ENCODE peak calls at places on chromosomes 5 and 9, in seven cellular contexts. D is mesendoderm, L is H9, H is mesenchymal stem cell, T is neuronal stem cell, I is H1, U is trophoblast cell. P is an unnamed sample.

GRCh38 chr9:108254236-108254635 is 601.5 kb downstream of the ACTL7B start:
- DNase-seq in D (no peak), L (no peak), H (no peak), T (no peak), I (no peak), U (no peak), P (peak; percentile 16)

GRCh38 chr9:115978739-115979138 is 174.9 kb upstream of the PAPPA start:
- DNase-seq in D (no peak), L (no peak), H (no peak), T (no peak), I (no peak), U (no peak), P (no peak)

GRCh38 chr5:126055348-126055729 is 367.9 kb upstream of the GRAMD2B start:
- DNase-seq in D (no peak), L (no peak), H (no peak), T (no peak), I (no peak), U (no peak), P (no peak)

GRCh38 chr5:97388794-97389193 is 205.7 kb upstream of the RIOK2 start:
- DNase-seq in D (no peak), L (no peak), H (no peak), T (no peak), I (no peak), U (no peak), P (peak; percentile 63)

GRCh38 chr9:22447607-22448305 is 1.1 kb downstream of the DMRTA1 start:
- DNase-seq in D (peak; percentile 49), L (peak; percentile 31), H (peak; percentile 7), T (no peak), I (no peak), U (no peak), P (no peak)

GRCh38 chr5:159581502-159582249 is 251.4 kb upstream of the IL12B start:
- DNase-seq in D (peak; percentile 81), L (no peak), H (peak; percentile 34), T (no peak), I (no peak), U (no peak), P (peak; percentile 45)

GRCh38 chr9:79551999-79552398 is 19.8 kb upstream of the TLE4 start:
- DNase-seq in D (no peak), L (no peak), H (no peak), T (no peak), I (no peak), U (no peak), P (no peak)

GRCh38 chr5:89946514-89946913 is 463.0 kb downstream of the CETN3 start:
- DNase-seq in D (no peak), L (no peak), H (no peak), T (no peak), I (no peak), U (no peak), P (no peak)

GRCh38 chr9:99354104-99354503 is 132.0 kb downstream of the SEC61B start:
- DNase-seq in D (no peak), L (no peak), H (peak; percentile 50), T (no peak), I (no peak), U (no peak), P (no peak)

GRCh38 chr5:88515881-88516819 is 247.5 kb upstream of the TMEM161B start:
- DNase-seq in D (no peak), L (no peak), H (peak; percentile 56), T (no peak), I (no peak), U (peak; percentile 80), P (peak; percentile 50)

GRCh38 chr5:7850533-7851239 is at the start of gene CFAP90:
- DNase-seq in D (peak; percentile 95), L (peak; percentile 93), H (peak; percentile 62), T (peak; percentile 77), I (peak; percentile 93), U (peak; percentile 78), P (peak; percentile 30)

GRCh38 chr5:84453405-84453804 is 68.7 kb upstream of the EDIL3 start:
- DNase-seq in D (no peak), L (no peak), H (no peak), T (no peak), I (no peak), U (no peak), P (no peak)
- H2AK5ac ChIP-seq in D (no peak overlapping the region), L (no peak overlapping the region), H (no peak overlapping the region), T (no peak overlapping the region), I (no peak overlapping the region), U (no peak overlapping the region), P (no peak overlapping the region)

GRCh38 chr9:89963280-89963679 is 358.5 kb downstream of the GADD45G start:
- DNase-seq in D (no peak), L (no peak), H (no peak), T (no peak), I (no peak), U (no peak), P (no peak)

GRCh38 chr9:89969156-89969566 is 364.3 kb downstream of the GADD45G start:
- DNase-seq in D (no peak), L (no peak), H (peak; percentile 58), T (no peak), I (no peak), U (no peak), P (peak; percentile 1)

GRCh38 chr9:89969881-89970639 is 365.2 kb downstream of the GADD45G start:
- DNase-seq in D (no peak), L (no peak), H (peak; percentile 16), T (no peak), I (no peak), U (no peak), P (no peak)

GRCh38 chr9:89970701-89971100 is 365.9 kb downstream of the GADD45G start:
- DNase-seq in D (no peak), L (no peak), H (no peak), T (no peak), I (no peak), U (no peak), P (no peak)

DNA sequence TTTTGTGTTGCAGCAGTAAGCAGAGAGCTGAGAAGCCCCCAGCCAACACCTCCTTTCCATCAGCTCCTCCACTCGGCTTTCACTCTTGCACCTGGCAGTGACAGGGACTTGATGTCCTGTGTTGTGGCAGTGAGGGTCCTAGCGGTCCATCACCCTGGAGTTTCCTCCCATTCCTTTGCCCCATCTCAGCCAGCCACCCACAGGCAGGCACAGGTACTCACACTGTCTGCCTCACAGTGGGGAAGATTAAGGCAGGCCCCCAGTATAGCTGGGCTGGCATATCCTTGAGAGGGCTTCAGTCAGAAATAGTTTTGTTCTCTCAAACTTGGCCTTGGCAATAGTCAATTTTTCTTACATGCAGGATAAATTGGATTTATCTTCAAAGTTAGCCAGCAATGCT is 362.7 kb downstream of the GADD45G start:
- DNase-seq in D (peak; percentile 13), L (no peak), H (no peak), T (no peak), I (no peak), U (no peak), P (no peak)
- H2AK5ac ChIP-seq in D (no peak overlapping the region), L (no peak overlapping the region), H (no peak overlapping the region), T (no peak overlapping the region), I (no peak overlapping the region), U (no peak overlapping the region), P (no peak overlapping the region)

GRCh38 chr9:76266649-76267627 is 127.3 kb downstream of the RFK start:
- DNase-seq in D (peak; percentile 88), L (no peak), H (no peak), T (peak; percentile 74), I (no peak), U (no peak), P (no peak)
- H2AK5ac ChIP-seq in D (no peak overlapping the region), L (no peak overlapping the region), H (no peak overlapping the region), T (no peak overlapping the region), I (no peak overlapping the region), U (no peak overlapping the region), P (no peak overlapping the region)

GRCh38 chr5:141596867-141597266 is 21.9 kb downstream of the DIAPH1 start:
- DNase-seq in D (no peak), L (no peak), H (no peak), T (no peak), I (no peak), U (no peak), P (no peak)
- H2AK5ac ChIP-seq in D (no peak overlapping the region), L (no peak overlapping the region), H (no peak overlapping the region), T (no peak overlapping the region), I (no peak overlapping the region), U (no peak overlapping the region), P (no peak overlapping the region)

DNA sequence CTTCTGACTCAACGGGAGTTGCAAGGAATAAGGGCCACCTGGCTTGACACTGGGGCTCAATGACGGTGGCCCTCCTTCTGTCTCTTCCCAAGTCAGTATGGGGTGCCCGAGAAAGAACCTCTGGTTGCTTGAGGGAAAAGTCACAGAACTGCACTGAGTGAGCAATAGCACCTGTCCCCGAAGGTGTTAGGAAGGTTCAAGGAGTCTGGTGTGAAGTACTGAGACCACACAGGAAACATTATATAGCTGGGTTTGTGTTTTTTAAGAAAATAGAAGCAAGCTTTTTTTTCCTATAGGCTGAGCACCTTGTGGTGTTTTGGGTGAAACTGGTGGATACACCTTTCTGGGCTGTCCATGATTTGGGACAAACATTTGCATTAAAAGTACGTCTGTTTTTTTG is 62.9 kb downstream of the SPIN1 start:
- DNase-seq in D (no peak), L (no peak), H (no peak), T (no peak), I (no peak), U (no peak), P (no peak)
- H2AK5ac ChIP-seq in D (no peak overlapping the region), L (no peak overlapping the region), H (no peak overlapping the region), T (no peak overlapping the region), I (no peak overlapping the region), U (no peak overlapping the region), P (no peak overlapping the region)

P was measured in IMR-90.